ENCODE peak calls at places on chromosomes 12 and 14, in five cellular contexts. M is GM23248, Q is Calu3, F is T-cell, U is lower leg skin. K is an unnamed sample.

GRCh38 chr12:122749569-122750332 is 2.9 kb upstream of the DENR start:
- DNase-seq in M (no peak), Q (no peak), F (no peak), U (no peak), K (no peak)

GRCh38 chr12:115776399-115776798 is 501.1 kb downstream of the MED13L start:
- DNase-seq in M (no peak), Q (no peak), F (no peak), U (no peak), K (no peak)

GRCh38 chr12:60278209-60278608 is 682.4 kb downstream of the SLC16A7 start:
- DNase-seq in M (no peak), Q (no peak), F (no peak), U (no peak), K (no peak)

GRCh38 chr12:107368586-107368985 is 275.2 kb upstream of the CRY1 start:
- DNase-seq in M (no peak), Q (no peak), F (no peak), U (no peak), K (no peak)

GRCh38 chr12:47164730-47165439 is 85.1 kb upstream of the AMIGO2 start:
- DNase-seq in M (peak), Q (no peak), F (no peak), U (no peak), K (no peak)

GRCh38 chr14:43116341-43116740 is 1390.7 kb downstream of the FSCB start:
- DNase-seq in M (no peak), Q (no peak), F (no peak), U (no peak), K (no peak)

GRCh38 chr12:41466762-41467270 is 278.7 kb downstream of the PDZRN4 start:
- DNase-seq in M (no peak), Q (peak), F (no peak), U (no peak), K (no peak)

GRCh38 chr14:68248481-68249255 is 429.1 kb downstream of the RAD51B start:
- DNase-seq in M (peak), Q (peak), F (no peak), U (no peak), K (peak)

K was measured in LoVo.